ENCODE peak calls at places on chromosomes 6 and 20, in seven cellular contexts. K, F, P, S, B, U and M are unnamed samples.

GRCh38 chr6:116280161-116280959 is 630 bp upstream of the TSPYL1 start:
- DNase-seq in K (no peak), F (no peak), P (peak; percentile 18), S (no peak), B (no peak), U (no peak), M (no peak)

GRCh38 chr20:34123309-34123708 is 11.3 kb upstream of the EIF2S2 start:
- DNase-seq in K (no peak), F (no peak), P (no peak), S (no peak), B (no peak), U (no peak), M (no peak)

GRCh38 chr20:37142708-37143107 is 36.4 kb upstream of the RPN2 start:
- DNase-seq in K (no peak), F (no peak), P (no peak), S (no peak), B (no peak), U (no peak), M (no peak)

GRCh38 chr20:24785141-24785924 is 163.7 kb upstream of the CST7 start:
- DNase-seq in K (no peak), F (no peak), P (peak; percentile 31), S (no peak), B (no peak), U (no peak), M (no peak)

GRCh38 chr20:48595495-48596475 is 232.0 kb downstream of the PREX1 start:
- DNase-seq in K (no peak), F (no peak), P (no peak), S (no peak), B (no peak), U (no peak), M (no peak)

GRCh38 chr20:49483018-49483705 is 694 bp upstream of the KCNB1 start:
- DNase-seq in K (no peak), F (no peak), P (no peak), S (no peak), B (peak; percentile 69), U (peak; percentile 37), M (no peak)

GRCh38 chr6:130778946-130779657 is 48.1 kb upstream of the SMLR1 start:
- DNase-seq in K (no peak), F (no peak), P (no peak), S (no peak), B (no peak), U (peak; percentile 23), M (no peak)

GRCh38 chr20:54980321-54980960 is 505.0 kb downstream of the DOK5 start:
- DNase-seq in K (no peak), F (no peak), P (peak; percentile 12), S (no peak), B (peak; percentile 50), U (no peak), M (no peak)

GRCh38 chr6:3867616-3868502 is 18.7 kb downstream of the FAM50B start:
- DNase-seq in K (no peak), F (no peak), P (no peak), S (no peak), B (no peak), U (no peak), M (no peak)

GRCh38 chr6:144559865-144560603 is 274.9 kb downstream of the UTRN start:
- DNase-seq in K (no peak), F (no peak), P (peak; percentile 1), S (no peak), B (no peak), U (no peak), M (no peak)

GRCh38 chr6:130852844-130853554 is 25.8 kb downstream of the SMLR1 start:
- DNase-seq in K (no peak), F (no peak), P (no peak), S (no peak), B (no peak), U (no peak), M (no peak)

GRCh38 chr20:7770578-7770977 is 169.7 kb downstream of the HAO1 start:
- DNase-seq in K (no peak), F (no peak), P (no peak), S (no peak), B (no peak), U (no peak), M (no peak)

GRCh38 chr6:132937466-132937906 is 123.1 kb downstream of the RPS12 start:
- DNase-seq in K (no peak), F (peak; percentile 64), P (peak; percentile 46), S (peak; percentile 30), B (peak; percentile 77), U (peak; percentile 15), M (peak; percentile 52)

GRCh38 chr6:113049190-113049589 is 702.1 kb downstream of the RFPL4B start:
- DNase-seq in K (no peak), F (no peak), P (no peak), S (no peak), B (no peak), U (no peak), M (no peak)

GRCh38 chr20:23666189-23666588 is 22.6 kb downstream of the CST4 start:
- DNase-seq in K (no peak), F (no peak), P (peak; percentile 9), S (no peak), B (no peak), U (no peak), M (no peak)

GRCh38 chr6:25726122-25726911 is 28.2 kb upstream of the SLC17A4 start:
- DNase-seq in K (no peak), F (no peak), P (no peak), S (no peak), B (no peak), U (no peak), M (no peak)

GRCh38 chr20:53738945-53739798 is 145.5 kb upstream of the ZNF217 start:
- DNase-seq in K (no peak), F (no peak), P (peak; percentile 35), S (no peak), B (no peak), U (no peak), M (no peak)

DNA sequence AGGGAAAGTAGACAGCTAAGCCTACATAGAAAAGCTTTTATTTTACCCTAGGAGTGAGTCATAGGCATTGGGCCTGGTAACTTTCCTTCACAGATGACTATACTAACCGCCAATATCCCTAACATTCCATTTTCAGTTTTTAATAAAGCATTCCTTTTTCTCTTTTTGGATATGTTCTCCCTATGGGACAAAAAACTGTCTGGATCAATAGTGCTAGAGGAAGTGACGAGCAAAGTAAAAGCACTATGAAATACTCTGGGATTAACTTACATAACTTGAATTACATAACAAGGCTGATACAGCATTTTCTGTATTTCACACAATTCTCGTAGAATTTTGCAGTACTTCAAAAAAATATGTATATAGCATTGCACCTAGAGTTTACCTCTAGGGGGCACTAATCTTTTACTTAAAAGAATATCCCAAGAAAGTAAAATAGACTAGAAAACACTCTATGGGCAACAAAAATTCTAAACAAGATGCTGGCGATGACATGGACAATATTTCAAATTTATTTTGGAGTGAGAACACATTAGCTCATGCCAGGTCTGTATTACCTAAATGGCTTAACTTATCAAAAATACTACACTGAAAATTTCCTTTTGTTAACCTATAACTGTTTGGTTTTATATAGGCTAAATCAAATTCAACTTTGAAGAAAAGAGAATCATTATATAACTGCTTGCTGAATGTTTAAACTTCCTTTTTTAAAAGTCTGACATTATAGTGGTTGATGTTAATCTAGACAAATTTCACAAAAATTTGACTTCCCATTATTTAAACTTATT is 66.3 kb upstream of the DST start:
- DNase-seq in K (no peak), F (no peak), P (peak; percentile 64), S (no peak), B (peak; percentile 62), U (no peak), M (no peak)
- H3K4me3 ChIP-seq in K (no peak overlapping the region), F (no peak overlapping the region), P (no peak overlapping the region), S (no peak overlapping the region), B (no peak overlapping the region), U (no peak overlapping the region), M (no peak overlapping the region)

DNA sequence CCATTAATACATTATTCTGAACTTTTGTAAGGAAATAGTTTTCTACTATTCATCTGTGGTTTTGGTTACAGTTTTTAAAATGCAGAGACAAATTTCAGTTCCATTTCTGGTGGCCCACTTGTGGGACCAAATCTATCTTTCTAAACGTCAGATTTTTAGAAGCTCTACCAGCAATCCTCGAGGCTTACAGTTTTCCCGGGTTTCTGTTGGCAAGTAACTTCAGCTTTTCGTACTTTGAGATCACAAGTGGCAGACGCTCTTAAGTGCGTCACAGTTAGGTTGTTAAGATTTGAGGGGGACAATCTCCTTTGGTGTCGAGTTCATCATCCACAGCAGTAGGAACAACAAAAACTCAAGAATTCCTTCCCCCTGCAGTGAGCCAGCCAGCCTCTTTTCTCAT is 60.0 kb downstream of the JARID2 start:
- DNase-seq in K (no peak), F (no peak), P (no peak), S (no peak), B (no peak), U (no peak), M (no peak)
- TF ChIP-seq CTCF in K (no peak), F (no peak), P (no peak), S (no peak), B (no peak), U (no peak), M (no peak)

DNA sequence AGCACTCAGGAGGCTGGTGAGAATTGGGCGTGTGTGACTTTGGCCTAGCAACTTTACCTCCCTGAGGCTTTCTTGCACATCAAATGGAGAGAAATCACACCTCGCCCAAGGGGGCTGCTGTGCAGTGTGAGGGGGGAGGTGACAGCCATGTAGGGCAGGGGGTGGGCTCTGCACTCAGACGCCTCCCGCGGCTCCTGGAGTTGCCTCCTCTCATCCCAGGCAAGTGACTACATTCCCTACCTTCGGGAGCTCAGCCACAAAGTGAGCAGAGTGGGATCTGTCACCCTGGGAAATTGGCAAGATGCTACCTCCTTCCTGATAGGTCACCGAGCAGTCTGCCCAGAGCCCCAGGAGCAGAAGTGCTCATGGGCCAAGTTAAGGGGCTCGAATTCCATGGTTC is 56.0 kb downstream of the GCNT2 start:
- DNase-seq in K (no peak), F (no peak), P (no peak), S (no peak), B (no peak), U (no peak), M (no peak)
- H3K4me1 ChIP-seq in K (no peaks in the 10 kb centered on the region), F (peaks cover 22% of the 10 kb centered on the region), P (no peaks in the 10 kb centered on the region), S (no peaks in the 10 kb centered on the region), B (peaks cover 36% of the 10 kb centered on the region), U (no peaks in the 10 kb centered on the region), M (no peaks in the 10 kb centered on the region)

GRCh38 chr6:157030756-157031155 is 253.6 kb downstream of the ARID1B start:
- DNase-seq in K (no peak), F (no peak), P (no peak), S (no peak), B (no peak), U (no peak), M (no peak)

GRCh38 chr6:157034433-157035230 is 257.5 kb downstream of the ARID1B start:
- DNase-seq in K (no peak), F (no peak), P (peak; percentile 55), S (no peak), B (peak; percentile 50), U (no peak), M (no peak)

GRCh38 chr6:157035576-157035975 is 258.4 kb downstream of the ARID1B start:
- DNase-seq in K (no peak), F (no peak), P (no peak), S (no peak), B (no peak), U (no peak), M (no peak)

GRCh38 chr6:157033428-157034140 is 256.4 kb downstream of the ARID1B start:
- DNase-seq in K (no peak), F (no peak), P (no peak), S (no peak), B (no peak), U (no peak), M (no peak)

DNA sequence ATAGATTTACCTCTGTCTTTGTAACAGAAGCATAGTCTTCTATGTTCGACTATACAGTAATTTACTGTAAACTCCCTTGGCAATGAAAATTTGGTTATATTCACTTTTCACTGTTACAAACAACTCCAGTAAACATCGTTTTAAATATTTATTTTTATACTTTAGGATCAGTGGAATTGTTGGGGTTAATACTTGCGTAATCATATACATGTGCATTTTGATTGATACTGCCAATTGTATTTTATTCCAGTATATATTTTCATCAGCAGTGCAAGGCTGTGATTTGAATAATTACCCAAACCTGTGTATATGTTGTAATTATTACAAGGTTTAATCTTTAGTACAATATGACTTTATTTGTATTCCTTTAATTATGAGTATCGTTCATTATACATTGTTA is 255.7 kb downstream of the ARID1B start:
- DNase-seq in K (no peak), F (no peak), P (no peak), S (no peak), B (no peak), U (no peak), M (no peak)
- H3K4me3 ChIP-seq in K (peak overlapping the region; percentile 29), F (peak overlapping the region; percentile 34), P (no peak overlapping the region), S (peak overlapping the region; percentile 31), B (no peak overlapping the region), U (peak overlapping the region; percentile 24), M (peak overlapping the region; percentile 41)